ENCODE peak calls at places on chromosomes 3 and 15, in five cellular contexts. N, G, V, Q and M are unnamed samples.
A peak's percentile ranks its signal among the peaks of the same experiment; 100 is the strongest.

GRCh38 chr3:51139616-51140015 is 245.5 kb upstream of the MANF start:
- DNase-seq in N (no peak), G (no peak), V (no peak), Q (no peak), M (no peak)

GRCh38 chr3:62046326-62046725 is 327.0 kb downstream of the FEZF2 start:
- DNase-seq in N (no peak), G (no peak), V (no peak), Q (no peak), M (no peak)

GRCh38 chr15:25474251-25474650 is 35.4 kb upstream of the UBE3A start:
- DNase-seq in N (no peak), G (no peak), V (no peak), Q (no peak), M (no peak)

GRCh38 chr3:150414273-150414672 is 6.2 kb downstream of the TSC22D2 start:
- DNase-seq in N (peak; percentile 76), G (no peak), V (no peak), Q (no peak), M (no peak)

GRCh38 chr15:101091080-101092017 is 160.5 kb downstream of the CHSY1 start:
- DNase-seq in N (peak; percentile 97), G (no peak), V (no peak), Q (no peak), M (no peak)

GRCh38 chr3:45644467-45645201 is 44.6 kb upstream of the SACM1L start:
- DNase-seq in N (no peak), G (no peak), V (no peak), Q (no peak), M (no peak)

GRCh38 chr3:64796597-64796996 is 108.8 kb upstream of the ADAMTS9 start:
- DNase-seq in N (no peak), G (no peak), V (no peak), Q (no peak), M (no peak)

GRCh38 chr3:127761101-127761802 is 61.1 kb downstream of the MGLL start:
- DNase-seq in N (no peak), G (no peak), V (no peak), Q (no peak), M (no peak)

GRCh38 chr3:63400259-63400860 is 122.3 kb downstream of the SYNPR start:
- DNase-seq in N (no peak), G (no peak), V (no peak), Q (no peak), M (no peak)

GRCh38 chr3:188244395-188244861 is 90.5 kb downstream of the LPP start:
- DNase-seq in N (no peak), G (no peak), V (no peak), Q (no peak), M (no peak)

GRCh38 chr3:192892981-192893827 is 24.5 kb downstream of the MB21D2 start:
- DNase-seq in N (no peak), G (peak; percentile 23), V (peak; percentile 94), Q (no peak), M (no peak)

GRCh38 chr3:189909139-189909538 is 211.6 kb downstream of the P3H2 start:
- DNase-seq in N (no peak), G (no peak), V (no peak), Q (no peak), M (no peak)

GRCh38 chr3:174439621-174440349 is 419.3 kb upstream of the NAALADL2 start:
- DNase-seq in N (peak; percentile 5), G (no peak), V (no peak), Q (no peak), M (no peak)

GRCh38 chr3:48599077-48599501 is 4.0 kb upstream of the COL7A1 start:
- DNase-seq in N (no peak), G (no peak), V (no peak), Q (no peak), M (no peak)

GRCh38 chr15:67248106-67248505 is 6.4 kb downstream of the AAGAB start:
- DNase-seq in N (no peak), G (no peak), V (no peak), Q (no peak), M (no peak)

GRCh38 chr15:22780267-22780666 is 6.2 kb upstream of the NIPA1 start:
- DNase-seq in N (no peak), G (no peak), V (no peak), Q (no peak), M (no peak)

GRCh38 chr3:188151438-188151837 is 2.5 kb upstream of the LPP start:
- DNase-seq in N (no peak), G (no peak), V (no peak), Q (no peak), M (no peak)

GRCh38 chr3:30890907-30891306 is 3.6 kb downstream of the GADL1 start:
- DNase-seq in N (no peak), G (no peak), V (no peak), Q (no peak), M (no peak)

GRCh38 chr15:88032787-88033186 is 223.8 kb downstream of the NTRK3 start:
- DNase-seq in N (no peak), G (peak; percentile 14), V (no peak), Q (no peak), M (no peak)

GRCh38 chr3:128546646-128547045 is 53.6 kb upstream of the GATA2 start:
- DNase-seq in N (peak; percentile 16), G (no peak), V (no peak), Q (no peak), M (no peak)

GRCh38 chr15:69140306-69140705 is 20.1 kb upstream of the GLCE start:
- DNase-seq in N (no peak), G (no peak), V (no peak), Q (no peak), M (no peak)

GRCh38 chr15:96273317-96274086 is 57.0 kb upstream of the NR2F2 start:
- DNase-seq in N (no peak), G (peak; percentile 26), V (peak; percentile 25), Q (no peak), M (no peak)

GRCh38 chr3:188316723-188317070 is 162.7 kb downstream of the LPP start:
- DNase-seq in N (no peak), G (no peak), V (no peak), Q (no peak), M (no peak)

GRCh38 chr3:39126532-39127071 is 19.1 kb downstream of the TTC21A start:
- DNase-seq in N (peak; percentile 56), G (no peak), V (no peak), Q (no peak), M (no peak)

GRCh38 chr15:81097116-81097892 is 36.8 kb upstream of the CFAP161 start:
- DNase-seq in N (no peak), G (no peak), V (no peak), Q (peak; percentile 6), M (no peak)

GRCh38 chr15:87500240-87500639 is 756.3 kb downstream of the NTRK3 start:
- DNase-seq in N (no peak), G (no peak), V (no peak), Q (peak; percentile 45), M (no peak)

GRCh38 chr15:49492834-49493233 is 69.8 kb downstream of the FGF7 start:
- DNase-seq in N (no peak), G (no peak), V (no peak), Q (no peak), M (no peak)

GRCh38 chr15:99100245-99101173 is 4.4 kb upstream of the SYNM start:
- DNase-seq in N (peak; percentile 62), G (peak; percentile 86), V (no peak), Q (peak; percentile 93), M (peak; percentile 70)

GRCh38 chr3:37474936-37475335 is 300.6 kb upstream of the LRRFIP2 start:
- DNase-seq in N (no peak), G (no peak), V (no peak), Q (no peak), M (no peak)

GRCh38 chr3:108448593-108448992 is 61.8 kb downstream of the MYH15 start:
- DNase-seq in N (no peak), G (no peak), V (peak; percentile 24), Q (no peak), M (no peak)

GRCh38 chr15:38553071-38553470 is 11.5 kb downstream of the RASGRP1 start:
- DNase-seq in N (no peak), G (no peak), V (no peak), Q (no peak), M (no peak)

GRCh38 chr3:459376-459710 is 262.8 kb downstream of the CHL1 start:
- DNase-seq in N (no peak), G (no peak), V (no peak), Q (no peak), M (no peak)

GRCh38 chr3:17412950-17413530 is 329.4 kb downstream of the TBC1D5 start:
- DNase-seq in N (peak; percentile 64), G (peak; percentile 44), V (peak; percentile 41), Q (no peak), M (peak; percentile 57)

GRCh38 chr15:91345761-91346160 is 245.7 kb downstream of the SV2B start:
- DNase-seq in N (no peak), G (no peak), V (no peak), Q (no peak), M (no peak)

GRCh38 chr3:100456745-100457144 is 35.7 kb upstream of the TMEM45A start:
- DNase-seq in N (no peak), G (no peak), V (no peak), Q (no peak), M (no peak)

GRCh38 chr3:100455841-100456550 is 36.4 kb upstream of the TMEM45A start:
- DNase-seq in N (no peak), G (no peak), V (no peak), Q (no peak), M (no peak)

GRCh38 chr3:100457811-100458210 is 34.6 kb upstream of the TMEM45A start:
- DNase-seq in N (no peak), G (no peak), V (no peak), Q (no peak), M (no peak)

GRCh38 chr3:100458814-100459213 is 33.6 kb upstream of the TMEM45A start:
- DNase-seq in N (no peak), G (no peak), V (no peak), Q (no peak), M (no peak)

GRCh38 chr3:100454684-100455083 is 37.7 kb upstream of the TMEM45A start:
- DNase-seq in N (peak; percentile 16), G (no peak), V (no peak), Q (no peak), M (no peak)
- TF ChIP-seq SUZ12 in N (no peak), G (no peak), V (no peak), Q (no peak), M (no peak)

GRCh38 chr15:75751116-75751875 is 38.6 kb upstream of the CSPG4 start:
- DNase-seq in N (no peak), G (no peak), V (no peak), Q (no peak), M (no peak)

GRCh38 chr15:75749820-75750219 is 37.2 kb upstream of the CSPG4 start:
- DNase-seq in N (no peak), G (no peak), V (no peak), Q (no peak), M (no peak)

GRCh38 chr15:75751901-75752300 is 39.3 kb upstream of the CSPG4 start:
- DNase-seq in N (no peak), G (no peak), V (no peak), Q (no peak), M (no peak)

GRCh38 chr15:75753145-75753544 is 40.5 kb upstream of the CSPG4 start:
- DNase-seq in N (no peak), G (no peak), V (no peak), Q (no peak), M (no peak)

GRCh38 chr15:75750261-75751050 is 37.8 kb upstream of the CSPG4 start:
- DNase-seq in N (no peak), G (no peak), V (no peak), Q (no peak), M (no peak)
- TF ChIP-seq SUZ12 in N (no peak), G (no peak), V (no peak), Q (no peak), M (no peak)

GRCh38 chr3:13544293-13544831 is 4.6 kb upstream of the FBLN2 start:
- DNase-seq in N (no peak), G (no peak), V (no peak), Q (no peak), M (no peak)
- TF ChIP-seq SUZ12 in N (no peak), G (no peak), V (no peak), Q (no peak), M (no peak)

GRCh38 chr15:76987896-76988860 is 6.7 kb upstream of the PSTPIP1 start:
- DNase-seq in N (no peak), G (no peak), V (peak; percentile 90), Q (no peak), M (no peak)
- TF ChIP-seq SUZ12 in N (no peak), G (no peak), V (no peak), Q (no peak), M (no peak)